ENCODE peak calls at places on chromosomes 13 and 19, in ten cellular contexts. J, H, V, M, Z, F, Q, I, Y and K are unnamed samples.
A peak's percentile ranks its signal among the peaks of the same experiment; 100 is the strongest.

GRCh38 chr13:110841846-110842245 is 73.0 kb downstream of the ANKRD10 start:
- DNase-seq in I (no peak), Z (no peak), J (no peak), M (no peak), Q (no peak), Y (no peak), H (no peak), F (no peak), V (no peak), K (no peak)

GRCh38 chr19:19120308-19121156 is 17.7 kb downstream of the TMEM161A start:
- DNase-seq in F (peak; percentile 27), M (no peak), J (peak; percentile 97), I (peak; percentile 49), H (peak; percentile 36), V (no peak), Y (peak; percentile 79), Q (no peak), Z (no peak), K (no peak)

GRCh38 chr13:95644611-95645052 is at the start of gene DZIP1:
- DNase-seq in Z (peak; percentile 80), Y (peak; percentile 81), V (peak; percentile 97), Q (peak; percentile 10), F (no peak), I (peak; percentile 83), J (peak; percentile 94), H (peak; percentile 69), M (no peak), K (peak; percentile 29)

GRCh38 chr13:27605099-27605498 is 15.2 kb downstream of the LNX2 start:
- DNase-seq in F (no peak), Z (no peak), J (no peak), Q (no peak), H (no peak), V (no peak), I (no peak), Y (no peak), M (no peak), K (no peak)

GRCh38 chr13:40220299-40220935 is 446.0 kb downstream of the FOXO1 start:
- DNase-seq in V (no peak), M (peak; percentile 47), Y (no peak), Z (no peak), J (no peak), F (no peak), I (no peak), H (no peak), Q (no peak), K (no peak)

GRCh38 chr13:73781384-73781783 is 352.8 kb downstream of the KLF12 start:
- DNase-seq in F (no peak), Y (no peak), Z (no peak), I (no peak), M (no peak), V (no peak), H (no peak), J (no peak), Q (no peak), K (no peak)

GRCh38 chr13:31929031-31929770 is 102.4 kb upstream of the FRY start:
- DNase-seq in Y (no peak), F (no peak), I (no peak), Z (no peak), J (no peak), M (no peak), H (no peak), Q (no peak), V (no peak), K (no peak)

GRCh38 chr19:10315335-10316214 is at the start of gene FDX2:
- DNase-seq in I (peak; percentile 76), M (peak; percentile 95), V (peak; percentile 98), Q (peak; percentile 88), J (peak; percentile 92), H (peak; percentile 90), Z (peak; percentile 88), Y (peak; percentile 87), F (peak; percentile 82), K (peak; percentile 80)

GRCh38 chr19:3366761-3367571 is 583 bp downstream of the NFIC start:
- DNase-seq in Z (no peak), H (no peak), I (no peak), M (peak; percentile 54), Q (no peak), J (peak; percentile 65), V (no peak), F (no peak), Y (no peak), K (no peak)

GRCh38 chr13:77300176-77301141 is 26.4 kb downstream of the MYCBP2 start:
- DNase-seq in Y (no peak), Z (no peak), V (no peak), I (peak; percentile 16), J (no peak), M (no peak), F (no peak), H (peak; percentile 53), Q (no peak), K (no peak)

GRCh38 chr13:93496985-93497673 is 270.5 kb downstream of the GPC6 start:
- DNase-seq in H (no peak), F (no peak), M (no peak), V (no peak), Y (no peak), I (no peak), Q (peak; percentile 56), J (peak; percentile 11), Z (no peak), K (no peak)

GRCh38 chr13:57253551-57253950 is 86.6 kb downstream of the PRR20E start:
- DNase-seq in Q (no peak), F (no peak), M (no peak), Z (no peak), J (no peak), I (no peak), H (no peak), Y (no peak), V (no peak), K (no peak)

GRCh38 chr19:38304866-38305429 is 897 bp downstream of the C19orf33 start:
- DNase-seq in Y (no peak), Q (peak; percentile 88), H (peak; percentile 85), M (no peak), F (no peak), Z (no peak), V (no peak), I (peak; percentile 100), J (peak; percentile 96), K (no peak)

GRCh38 chr13:95298971-95299627 is 2.2 kb downstream of the ABCC4 start:
- DNase-seq in Z (no peak), J (no peak), Y (no peak), F (no peak), M (no peak), H (no peak), I (peak; percentile 60), V (no peak), Q (no peak), K (no peak)

GRCh38 chr19:55212447-55212846 is 3.1 kb upstream of the PTPRH start:
- DNase-seq in H (peak; percentile 30), F (peak; percentile 38), Z (no peak), M (peak; percentile 60), V (peak; percentile 52), I (peak; percentile 81), J (no peak), Y (peak; percentile 40), Q (no peak), K (no peak)

GRCh38 chr13:43033038-43033437 is 9.7 kb downstream of the DNAJC15 start:
- DNase-seq in J (no peak), Q (no peak), V (no peak), F (no peak), Y (no peak), M (no peak), I (no peak), H (no peak), Z (no peak), K (no peak)

GRCh38 chr19:38692458-38693379 is 45.3 kb downstream of the ACTN4 start:
- DNase-seq in M (no peak), F (no peak), V (peak; percentile 84), Q (no peak), Y (no peak), H (peak; percentile 45), I (no peak), J (peak; percentile 22), Z (no peak), K (no peak)

GRCh38 chr13:42696191-42696590 is 85.2 kb upstream of the FAM216B start:
- DNase-seq in F (no peak), H (no peak), Q (no peak), Z (no peak), Y (no peak), J (no peak), V (no peak), I (no peak), M (no peak), K (no peak)

GRCh38 chr13:53010374-53011105 is 18.1 kb upstream of the OLFM4 start:
- DNase-seq in J (no peak), F (no peak), H (no peak), M (no peak), I (no peak), Y (no peak), Q (peak; percentile 87), V (no peak), Z (no peak), K (no peak)

GRCh38 chr13:23928985-23929384 is 31.7 kb upstream of the C1QTNF9B start:
- DNase-seq in Y (no peak), M (no peak), I (peak; percentile 13), H (no peak), Z (no peak), J (no peak), V (no peak), Q (no peak), F (no peak), K (no peak)

GRCh38 chr13:110405597-110406450 is 98.7 kb downstream of the COL4A2 start:
- DNase-seq in J (no peak), Q (no peak), Z (no peak), H (no peak), V (no peak), I (no peak), M (no peak), F (no peak), Y (no peak), K (no peak)